ENCODE peak calls at places on chromosomes 12 and 14, in six cellular contexts. N, V, B, A, R and Z are unnamed samples.

GRCh38 chr12:122318607-122319311 is 52.5 kb upstream of the VPS33A start:
- DNase-seq in N (no peak), V (peak), B (peak), A (peak), R (peak), Z (no peak)

GRCh38 chr14:90815567-90815816 is 738 bp downstream of the TTC7B start:
- DNase-seq in N (no peak), V (no peak), B (no peak), A (no peak), R (no peak), Z (no peak)

GRCh38 chr12:45208604-45209487 is 7.0 kb upstream of the ANO6 start:
- DNase-seq in N (no peak), V (peak), B (no peak), A (peak), R (no peak), Z (no peak)

GRCh38 chr14:100587248-100587762 is at the start of gene BEGAIN:
- DNase-seq in N (no peak), V (no peak), B (no peak), A (no peak), R (no peak), Z (no peak)

GRCh38 chr12:84397279-84397678 is 515.3 kb downstream of the SLC6A15 start:
- DNase-seq in N (no peak), V (no peak), B (no peak), A (no peak), R (no peak), Z (no peak)

GRCh38 chr14:31926123-31926522 is 151.0 kb upstream of the ARHGAP5 start:
- DNase-seq in N (no peak), V (peak), B (no peak), A (peak), R (no peak), Z (no peak)

GRCh38 chr12:15522574-15523187 is 200.4 kb downstream of the PTPRO start:
- DNase-seq in N (no peak), V (peak), B (no peak), A (peak), R (no peak), Z (no peak)

GRCh38 chr14:90319173-90319572 is 12.6 kb downstream of the NRDE2 start:
- DNase-seq in N (no peak), V (no peak), B (no peak), A (no peak), R (no peak), Z (no peak)

GRCh38 chr12:106058256-106059182 is 80.2 kb downstream of the NUAK1 start:
- DNase-seq in N (no peak), V (peak), B (peak), A (no peak), R (no peak), Z (no peak)

GRCh38 chr14:68365228-68365627 is 427.6 kb downstream of the ZFP36L1 start:
- DNase-seq in N (no peak), V (peak), B (peak), A (peak), R (no peak), Z (no peak)

GRCh38 chr12:119412811-119413794 is 78.6 kb downstream of the CCDC60 start:
- DNase-seq in N (no peak), V (peak), B (peak), A (peak), R (peak), Z (peak)

GRCh38 chr12:117098361-117099217 is 627 bp downstream of the TESC start:
- DNase-seq in N (no peak), V (no peak), B (no peak), A (peak), R (no peak), Z (no peak)

GRCh38 chr12:117101953-117102833 is 3.0 kb upstream of the TESC start:
- DNase-seq in N (no peak), V (no peak), B (no peak), A (no peak), R (no peak), Z (no peak)

GRCh38 chr12:117098071-117098360 is 1.2 kb downstream of the TESC start:
- DNase-seq in N (no peak), V (no peak), B (no peak), A (no peak), R (no peak), Z (no peak)

GRCh38 chr12:117100251-117100650 is 1.0 kb upstream of the TESC start:
- DNase-seq in N (no peak), V (peak), B (no peak), A (peak), R (no peak), Z (no peak)

GRCh38 chr12:117100851-117101673 is 1.8 kb upstream of the TESC start:
- DNase-seq in N (no peak), V (no peak), B (no peak), A (peak), R (no peak), Z (no peak)
- TF ChIP-seq CTCF in N (no peak), V (no peak), B (no peak), A (peak), R (no peak), Z (no peak)

DNA sequence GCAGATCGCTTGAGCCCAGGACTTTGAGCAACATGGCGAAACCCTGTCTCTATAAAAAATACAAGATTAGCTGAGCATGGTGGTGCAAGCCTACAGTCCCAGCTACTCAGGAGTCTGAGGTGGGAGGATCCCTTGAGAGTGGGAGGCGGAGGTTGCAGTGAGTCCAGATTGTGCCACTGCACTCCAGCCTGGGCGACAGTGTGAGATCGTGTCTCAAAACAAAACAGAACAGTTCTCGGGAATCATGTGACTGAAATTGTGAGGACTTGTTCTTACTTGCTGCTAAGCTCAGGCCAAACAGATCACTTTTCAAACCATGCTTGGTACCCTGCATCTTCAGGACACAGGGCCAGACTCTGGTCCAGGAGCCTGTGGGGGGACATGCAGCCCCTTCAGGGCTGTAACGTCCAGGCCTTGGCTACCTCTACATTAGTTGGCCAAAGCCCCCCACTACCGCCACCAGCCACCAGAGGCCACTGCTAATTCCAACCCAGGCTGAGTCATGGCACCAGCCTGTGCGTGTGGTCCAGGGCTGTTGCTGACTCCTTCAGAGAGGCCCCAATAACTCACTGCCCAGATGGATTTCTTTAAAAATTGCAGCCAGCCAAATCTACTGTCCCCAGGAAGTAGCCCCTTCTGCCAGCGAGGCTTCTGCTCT is 33.4 kb upstream of the SYNDIG1L start:
- DNase-seq in N (no peak), V (peak), B (peak), A (peak), R (no peak), Z (peak)
- TF ChIP-seq CTCF in N (peak), V (peak), B (peak), A (peak), R (no peak), Z (peak)

GRCh38 chr12:63848450-63848849 is 4.0 kb downstream of the SRGAP1 start:
- DNase-seq in N (no peak), V (no peak), B (no peak), A (no peak), R (no peak), Z (no peak)

GRCh38 chr12:63843613-63844390 is 698 bp upstream of the SRGAP1 start:
- DNase-seq in N (peak), V (peak), B (peak), A (peak), R (peak), Z (peak)

GRCh38 chr12:63845726-63846125 is 1.2 kb downstream of the SRGAP1 start:
- DNase-seq in N (no peak), V (peak), B (peak), A (peak), R (no peak), Z (no peak)

GRCh38 chr12:63844391-63845341 is at the start of gene SRGAP1:
- DNase-seq in N (no peak), V (peak), B (peak), A (peak), R (peak), Z (peak)

GRCh38 chr12:63846249-63846967 is 1.9 kb downstream of the SRGAP1 start:
- DNase-seq in N (no peak), V (no peak), B (no peak), A (peak), R (no peak), Z (no peak)
- TF ChIP-seq CTCF in N (no peak), V (no peak), B (no peak), A (peak), R (no peak), Z (peak)

GRCh38 chr12:7966558-7966957 is 30.6 kb upstream of the SLC2A3 start:
- DNase-seq in N (no peak), V (no peak), B (no peak), A (no peak), R (no peak), Z (no peak)

GRCh38 chr12:7972734-7973488 is 36.9 kb upstream of the SLC2A3 start:
- DNase-seq in N (no peak), V (no peak), B (no peak), A (no peak), R (no peak), Z (no peak)

DNA sequence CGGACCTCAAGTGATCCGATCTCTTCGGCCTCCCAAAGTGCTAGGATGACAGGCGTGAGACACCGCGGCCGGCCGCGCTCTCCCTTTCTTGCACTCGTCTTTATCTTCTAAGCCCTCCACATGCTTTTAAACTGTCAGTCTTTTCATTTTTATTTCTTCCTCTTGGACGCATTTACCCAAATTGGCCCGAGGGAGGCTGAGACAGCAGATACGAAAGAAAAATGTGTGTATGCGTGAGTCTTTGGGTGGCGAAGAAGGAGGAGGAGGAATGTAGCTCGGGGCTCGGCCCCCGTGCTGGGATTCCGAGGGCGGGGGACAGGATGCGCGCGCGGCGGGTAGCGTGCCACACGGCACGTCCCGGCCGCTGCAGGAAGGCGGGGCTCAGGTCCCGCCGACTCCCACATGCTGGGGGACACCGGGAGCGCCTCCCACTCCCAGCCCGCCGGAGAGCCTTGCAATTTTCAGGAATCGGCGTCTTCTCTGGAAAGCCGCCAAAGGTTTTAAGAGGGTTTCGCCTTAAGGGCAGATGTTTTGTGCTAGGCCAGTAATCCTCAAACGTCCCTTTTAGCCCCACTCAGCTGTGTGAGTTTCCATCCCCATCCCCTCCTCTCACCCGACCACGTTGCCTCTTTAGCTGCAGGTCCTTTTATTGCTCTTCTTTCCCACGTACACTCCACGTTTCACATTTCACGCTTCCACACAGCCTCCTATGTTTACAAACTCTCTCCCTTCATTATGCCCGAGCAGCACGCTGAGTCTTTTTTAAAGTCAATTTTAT is 34.7 kb upstream of the SLC2A3 start:
- DNase-seq in N (peak), V (peak), B (peak), A (peak), R (peak), Z (peak)
- TF ChIP-seq CTCF in N (no peak), V (no peak), B (no peak), A (no peak), R (no peak), Z (no peak)

GRCh38 chr12:75606921-75607320 is 95.5 kb upstream of the KRR1 start:
- DNase-seq in N (no peak), V (no peak), B (no peak), A (no peak), R (no peak), Z (no peak)

GRCh38 chr12:75606146-75606545 is 94.7 kb upstream of the KRR1 start:
- DNase-seq in N (no peak), V (no peak), B (no peak), A (no peak), R (peak), Z (no peak)

GRCh38 chr12:75613981-75614380 is 102.6 kb upstream of the KRR1 start:
- DNase-seq in N (no peak), V (no peak), B (no peak), A (no peak), R (no peak), Z (no peak)

DNA sequence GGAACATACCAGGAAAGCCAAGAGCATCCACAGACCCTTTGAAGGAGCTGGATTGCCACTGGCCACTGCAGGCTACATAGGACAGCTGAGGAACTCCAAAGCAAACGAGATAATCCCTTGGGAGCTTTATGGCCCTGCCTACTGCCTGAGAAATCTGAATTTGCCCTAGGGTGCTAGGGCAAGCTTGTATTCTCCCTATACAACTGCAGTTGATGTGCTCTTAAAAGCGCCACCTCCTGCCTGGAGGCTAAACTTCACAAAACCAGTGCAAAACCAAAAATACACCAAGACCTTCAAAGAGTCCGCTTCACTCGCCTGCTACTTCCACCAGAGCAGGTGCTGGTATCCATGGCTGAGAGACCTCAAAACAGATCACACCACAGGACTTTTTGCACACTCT is 99.6 kb upstream of the KRR1 start:
- DNase-seq in N (no peak), V (no peak), B (no peak), A (no peak), R (no peak), Z (no peak)
- TF ChIP-seq CTCF in N (no peak), V (no peak), B (no peak), A (no peak), R (no peak), Z (no peak)

GRCh38 chr12:111304642-111305071 is 64.2 kb downstream of the PHETA1 start:
- DNase-seq in N (no peak), V (no peak), B (no peak), A (peak), R (no peak), Z (no peak)
- TF ChIP-seq CTCF in N (peak), V (peak), B (peak), A (peak), R (no peak), Z (peak)

GRCh38 chr14:63662776-63663175 is 21.1 kb upstream of the WDR89 start:
- DNase-seq in N (no peak), V (no peak), B (no peak), A (no peak), R (no peak), Z (no peak)
- TF ChIP-seq CTCF in N (no peak), V (no peak), B (no peak), A (no peak), R (no peak), Z (no peak)